ENCODE peak calls at places on chromosome 21, in eight cellular contexts. N is GM23338, A is DND-41, D is tibial artery, M is HL-60, V is ovary, E is A549, K is A673. W is an unnamed sample.

GRCh38 chr21:33266784-33267135 is 593 bp downstream of the IL10RB start:
- DNase-seq in N (no peak), A (peak), D (no peak), M (no peak), V (no peak), E (no peak), K (no peak), W (no peak)

GRCh38 chr21:20970691-20971090 is 27.5 kb upstream of the NCAM2 start:
- DNase-seq in N (no peak), A (no peak), D (no peak), M (no peak), V (no peak), E (no peak), K (no peak), W (no peak)

GRCh38 chr21:17513214-17514123 is 626 bp downstream of the CXADR start:
- DNase-seq in N (peak), A (no peak), D (no peak), M (no peak), V (peak), E (peak), K (peak), W (no peak)

GRCh38 chr21:38968887-38969543 is 163.3 kb downstream of the ETS2 start:
- DNase-seq in N (no peak), A (no peak), D (no peak), M (no peak), V (no peak), E (no peak), K (no peak), W (no peak)

GRCh38 chr21:33039542-33039941 is 13.8 kb downstream of the OLIG2 start:
- DNase-seq in N (peak), A (no peak), D (no peak), M (no peak), V (no peak), E (no peak), K (no peak), W (no peak)

GRCh38 chr21:32470206-32470605 is 57.7 kb downstream of the EVA1C start:
- DNase-seq in N (no peak), A (no peak), D (no peak), M (no peak), V (no peak), E (no peak), K (no peak), W (no peak)

GRCh38 chr21:34595457-34595856 is 19.5 kb downstream of the RCAN1 start:
- DNase-seq in N (no peak), A (no peak), D (no peak), M (no peak), V (no peak), E (no peak), K (no peak), W (no peak)

GRCh38 chr21:25039461-25040380 is 567.6 kb downstream of the MRPL39 start:
- DNase-seq in N (peak), A (no peak), D (no peak), M (peak), V (no peak), E (no peak), K (peak), W (peak)

GRCh38 chr21:29181799-29182470 is 51.5 kb downstream of the MAP3K7CL start:
- DNase-seq in N (no peak), A (no peak), D (no peak), M (no peak), V (peak), E (peak), K (peak), W (peak)

GRCh38 chr21:26115899-26116298 is 54.7 kb downstream of the APP start:
- DNase-seq in N (no peak), A (no peak), D (no peak), M (no peak), V (no peak), E (peak), K (no peak), W (no peak)

GRCh38 chr21:26167593-26167992 is 3.0 kb downstream of the APP start:
- DNase-seq in N (peak), A (no peak), D (no peak), M (no peak), V (no peak), E (no peak), K (no peak), W (no peak)

GRCh38 chr21:28442624-28443023 is 550.1 kb downstream of the LTN1 start:
- DNase-seq in N (no peak), A (no peak), D (no peak), M (no peak), V (no peak), E (no peak), K (no peak), W (no peak)

GRCh38 chr21:26177741-26178452 is 7.3 kb upstream of the APP start:
- DNase-seq in N (no peak), A (no peak), D (no peak), M (no peak), V (no peak), E (no peak), K (peak), W (no peak)

GRCh38 chr21:34554227-34554626 is 42.2 kb upstream of the KCNE1 start:
- DNase-seq in N (no peak), A (no peak), D (no peak), M (no peak), V (no peak), E (no peak), K (no peak), W (no peak)

GRCh38 chr21:26732442-26733221 is 112.6 kb downstream of the ADAMTS1 start:
- DNase-seq in N (peak), A (peak), D (peak), M (no peak), V (peak), E (peak), K (peak), W (no peak)

GRCh38 chr21:38930838-38931237 is 125.1 kb downstream of the ETS2 start:
- DNase-seq in N (no peak), A (no peak), D (peak), M (peak), V (peak), E (no peak), K (no peak), W (no peak)

GRCh38 chr21:20999567-21000169 is 1.5 kb downstream of the NCAM2 start:
- DNase-seq in N (peak), A (peak), D (no peak), M (peak), V (peak), E (peak), K (peak), W (no peak)

GRCh38 chr21:35477622-35478021 is 428.5 kb upstream of the RUNX1 start:
- DNase-seq in N (no peak), A (no peak), D (no peak), M (no peak), V (no peak), E (no peak), K (no peak), W (no peak)

GRCh38 chr21:36028127-36029069 is 31.9 kb downstream of the SETD4 start:
- DNase-seq in N (peak), A (peak), D (peak), M (peak), V (peak), E (peak), K (peak), W (no peak)

GRCh38 chr21:29557200-29557599 is 258.5 kb downstream of the BACH1 start:
- DNase-seq in N (no peak), A (no peak), D (no peak), M (no peak), V (no peak), E (no peak), K (no peak), W (no peak)

GRCh38 chr21:28818663-28819278 is 173.9 kb downstream of the LTN1 start:
- DNase-seq in N (no peak), A (no peak), D (no peak), M (no peak), V (no peak), E (no peak), K (no peak), W (no peak)

GRCh38 chr21:31236528-31236927 is 107.5 kb downstream of the TIAM1 start:
- DNase-seq in N (no peak), A (peak), D (no peak), M (no peak), V (no peak), E (no peak), K (no peak), W (no peak)

GRCh38 chr21:25626752-25627151 is 12.3 kb upstream of the JAM2 start:
- DNase-seq in N (no peak), A (no peak), D (no peak), M (no peak), V (peak), E (no peak), K (no peak), W (no peak)

DNA sequence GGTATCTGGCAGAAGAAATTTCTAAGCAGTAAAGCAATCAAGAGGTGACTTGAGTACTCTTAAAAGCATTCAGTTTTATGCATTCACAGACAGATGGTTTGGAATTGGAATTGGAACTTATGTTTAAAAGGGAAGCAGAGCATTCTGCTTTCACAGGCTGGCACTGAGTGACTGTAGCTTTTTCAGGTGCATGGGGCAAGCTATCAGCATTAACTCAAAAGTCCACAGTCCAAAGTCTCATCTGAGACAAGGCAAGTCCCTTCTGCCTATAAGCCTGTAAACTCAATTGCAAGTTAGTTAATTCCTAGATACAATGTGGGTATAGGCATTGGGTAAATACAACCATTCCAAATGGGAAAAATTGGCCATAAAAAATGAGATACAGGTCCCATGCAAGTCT is 1620.3 kb downstream of the MRPL39 start:
- DNase-seq in N (peak), A (no peak), D (no peak), M (no peak), V (no peak), E (no peak), K (no peak), W (no peak)
- TF ChIP-seq CTCF in N (no peak), A (no peak), D (no peak), M (no peak), V (no peak), E (no peak), K (no peak), W (no peak)

GRCh38 chr21:37562920-37563640 is 196.5 kb downstream of the DYRK1A start:
- DNase-seq in N (no peak), A (no peak), D (peak), M (no peak), V (peak), E (no peak), K (no peak), W (no peak)
- H3K4me3 ChIP-seq in N (peak), A (peak), D (peak), M (peak), V (peak), E (peak), K (peak), W (peak)

GRCh38 chr21:19322360-19322759 is 918.8 kb upstream of the TMPRSS15 start:
- DNase-seq in N (peak), A (no peak), D (no peak), M (no peak), V (no peak), E (no peak), K (no peak), W (no peak)
- TF ChIP-seq CTCF in N (peak), A (no peak), D (no peak), M (no peak), V (no peak), E (no peak), K (no peak), W (no peak)

GRCh38 chr21:46098303-46099141 is 610 bp downstream of the COL6A2 start:
- DNase-seq in N (peak), A (no peak), D (peak), M (no peak), V (peak), E (no peak), K (no peak), W (no peak)
- H3K4me3 ChIP-seq in N (peak), A (no peak), D (peak), M (no peak), V (peak), E (peak), K (peak), W (peak)

DNA sequence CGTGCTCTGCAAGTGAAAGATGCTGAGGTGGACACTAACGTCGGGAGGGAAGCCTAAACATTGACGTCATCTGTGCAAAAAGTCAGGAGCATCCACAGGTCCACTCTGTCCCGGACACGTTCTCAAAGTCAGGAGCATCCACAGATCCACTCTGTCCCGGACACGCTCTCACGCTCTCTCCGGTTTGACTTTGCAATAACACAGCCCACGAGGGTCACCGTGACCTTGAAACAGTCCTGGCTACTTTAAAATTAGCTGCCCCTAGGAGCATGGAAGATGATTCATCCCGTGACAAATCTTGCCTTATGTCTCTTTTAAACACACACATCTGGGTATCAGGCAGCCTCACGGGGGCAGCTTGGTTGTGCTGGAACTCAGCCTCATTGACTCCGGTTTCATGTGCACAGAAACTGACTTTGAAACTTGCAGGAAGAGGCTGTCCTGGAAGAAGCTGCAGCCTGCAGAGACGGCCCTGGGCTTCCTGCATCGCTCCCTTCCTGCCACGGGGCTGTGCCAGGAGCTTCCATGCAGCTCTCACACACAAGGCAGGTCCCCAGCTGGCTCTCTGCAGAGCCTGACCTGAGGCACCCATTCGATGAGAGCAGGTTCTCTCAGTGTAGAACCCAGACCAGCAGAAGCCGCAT is 18.1 kb upstream of the COL18A1 start:
- DNase-seq in N (no peak), A (no peak), D (peak), M (no peak), V (peak), E (peak), K (peak), W (no peak)
- TF ChIP-seq CTCF in N (no peak), A (no peak), D (peak), M (no peak), V (peak), E (no peak), K (peak), W (peak)

DNA sequence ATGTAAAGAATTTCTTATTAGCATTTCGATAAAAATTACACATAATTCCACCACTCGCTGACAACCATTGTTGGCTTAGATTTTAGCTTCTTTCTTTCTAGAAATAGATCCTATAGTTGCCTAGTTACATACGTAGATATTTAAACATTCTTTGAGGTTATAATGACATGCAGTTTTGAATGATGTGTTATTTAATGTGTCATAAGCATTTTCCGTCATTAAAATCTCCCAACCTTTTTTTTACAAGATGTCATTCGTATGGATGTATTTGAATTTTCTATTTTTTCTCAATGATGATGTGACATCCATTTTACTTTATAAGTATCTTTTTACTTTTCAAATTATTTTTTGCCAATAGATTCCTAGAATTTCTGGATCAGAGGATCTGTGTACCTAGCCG is 44.7 kb downstream of the SLC37A1 start:
- DNase-seq in N (no peak), A (no peak), D (no peak), M (no peak), V (no peak), E (no peak), K (no peak), W (no peak)
- H3K4me3 ChIP-seq in N (no peak), A (no peak), D (no peak), M (no peak), V (no peak), E (no peak), K (no peak), W (no peak)

GRCh38 chr21:41374177-41374712 is 12.4 kb downstream of the MX2 start:
- DNase-seq in N (no peak), A (no peak), D (no peak), M (no peak), V (no peak), E (no peak), K (no peak), W (no peak)

GRCh38 chr21:41371698-41372030 is 9.8 kb downstream of the MX2 start:
- DNase-seq in N (no peak), A (no peak), D (no peak), M (no peak), V (no peak), E (no peak), K (no peak), W (no peak)

GRCh38 chr21:41374867-41375533 is 13.2 kb downstream of the MX2 start:
- DNase-seq in N (no peak), A (peak), D (no peak), M (no peak), V (no peak), E (no peak), K (no peak), W (no peak)

GRCh38 chr21:41373253-41373652 is 11.4 kb downstream of the MX2 start:
- DNase-seq in N (no peak), A (no peak), D (no peak), M (no peak), V (no peak), E (no peak), K (no peak), W (no peak)

GRCh38 chr21:41373769-41374168 is 11.9 kb downstream of the MX2 start:
- DNase-seq in N (no peak), A (peak), D (no peak), M (no peak), V (no peak), E (no peak), K (no peak), W (no peak)
- TF ChIP-seq CTCF in N (no peak), A (no peak), D (no peak), M (no peak), V (no peak), E (no peak), K (no peak), W (no peak)

GRCh38 chr21:37061926-37062591 is 10.8 kb downstream of the PIGP start:
- DNase-seq in N (no peak), A (no peak), D (no peak), M (no peak), V (no peak), E (no peak), K (no peak), W (no peak)
- H3K4me3 ChIP-seq in N (no peak), A (no peak), D (no peak), M (no peak), V (no peak), E (no peak), K (no peak), W (no peak)